ENCODE peak calls at places on chromosomes 5 and 9, in seven cellular contexts. Z, Y, C, D, K, L and M are unnamed samples.

GRCh38 chr5:126120939-126121338 is 302.3 kb upstream of the GRAMD2B start:
- DNase-seq in Z (no peak), Y (no peak), C (no peak), D (no peak), K (no peak), L (no peak), M (no peak)

GRCh38 chr9:120915854-120916495 is 10.6 kb downstream of the TRAF1 start:
- DNase-seq in Z (no peak), Y (no peak), C (no peak), D (no peak), K (no peak), L (no peak), M (no peak)

GRCh38 chr9:122084276-122084675 is 8.8 kb downstream of the TTLL11 start:
- DNase-seq in Z (no peak), Y (no peak), C (no peak), D (no peak), K (no peak), L (no peak), M (no peak)

GRCh38 chr9:121318631-121319393 is 50.9 kb downstream of the GSN start:
- DNase-seq in Z (peak; percentile 33), Y (no peak), C (no peak), D (no peak), K (no peak), L (no peak), M (no peak)

GRCh38 chr9:128190516-128191405 is 611 bp downstream of the CIZ1 start:
- DNase-seq in Z (peak; percentile 19), Y (no peak), C (no peak), D (peak; percentile 18), K (no peak), L (no peak), M (no peak)

GRCh38 chr5:179313849-179314521 is 31.3 kb downstream of the ADAMTS2 start:
- DNase-seq in Z (no peak), Y (peak; percentile 57), C (no peak), D (no peak), K (peak; percentile 87), L (peak; percentile 80), M (no peak)

GRCh38 chr5:107463731-107464130 is 207.0 kb downstream of the EFNA5 start:
- DNase-seq in Z (no peak), Y (no peak), C (no peak), D (no peak), K (no peak), L (no peak), M (no peak)

GRCh38 chr5:179385892-179386291 is 40.6 kb upstream of the ADAMTS2 start:
- DNase-seq in Z (no peak), Y (no peak), C (no peak), D (no peak), K (no peak), L (no peak), M (no peak)

GRCh38 chr9:125433461-125434001 is 171.9 kb downstream of the GAPVD1 start:
- DNase-seq in Z (no peak), Y (no peak), C (no peak), D (no peak), K (no peak), L (no peak), M (no peak)

GRCh38 chr9:27344776-27345175 is 47.8 kb upstream of the EQTN start:
- DNase-seq in Z (no peak), Y (no peak), C (no peak), D (no peak), K (no peak), L (no peak), M (no peak)

GRCh38 chr5:38258319-38259061 is at the start of gene EGFLAM:
- DNase-seq in Z (peak; percentile 82), Y (no peak), C (no peak), D (no peak), K (no peak), L (no peak), M (no peak)

GRCh38 chr5:174520420-174521396 is 203.7 kb upstream of the MSX2 start:
- DNase-seq in Z (peak; percentile 62), Y (no peak), C (peak; percentile 93), D (no peak), K (peak; percentile 47), L (no peak), M (no peak)

GRCh38 chr5:39420482-39421145 is 4.2 kb downstream of the DAB2 start:
- DNase-seq in Z (no peak), Y (peak; percentile 72), C (no peak), D (no peak), K (peak; percentile 86), L (peak; percentile 42), M (no peak)

GRCh38 chr9:83620841-83621636 is 1.9 kb upstream of the IDNK start:
- DNase-seq in Z (peak; percentile 85), Y (no peak), C (peak; percentile 54), D (peak; percentile 12), K (no peak), L (no peak), M (peak; percentile 11)

GRCh38 chr9:79446540-79447307 is 125.0 kb upstream of the TLE4 start:
- DNase-seq in Z (no peak), Y (no peak), C (no peak), D (no peak), K (no peak), L (no peak), M (no peak)

GRCh38 chr5:149310947-149311675 is 34.2 kb upstream of the GRPEL2 start:
- DNase-seq in Z (peak; percentile 47), Y (no peak), C (no peak), D (no peak), K (no peak), L (no peak), M (no peak)

GRCh38 chr9:76404401-76404800 is 10.2 kb upstream of the RFK start:
- DNase-seq in Z (no peak), Y (no peak), C (no peak), D (no peak), K (no peak), L (no peak), M (no peak)
- H3K4me1 ChIP-seq in Z (no peaks in the 10 kb centered on the region), Y (no peaks in the 10 kb centered on the region), C (peaks cover 22% of the 10 kb centered on the region), D (peaks cover 6% of the 10 kb centered on the region), K (no peaks in the 10 kb centered on the region), L (no peaks in the 10 kb centered on the region), M (peaks cover 5% of the 10 kb centered on the region)

GRCh38 chr9:89999534-90000370 is 394.9 kb downstream of the GADD45G start:
- DNase-seq in Z (peak; percentile 6), Y (peak; percentile 70), C (no peak), D (no peak), K (peak; percentile 69), L (no peak), M (peak; percentile 14)
- H3K27me3 ChIP-seq in Z (no peaks in the 10 kb centered on the region), Y (no peaks in the 10 kb centered on the region), C (peaks cover 39% of the 10 kb centered on the region), D (no peaks in the 10 kb centered on the region), K (no peaks in the 10 kb centered on the region), L (no peaks in the 10 kb centered on the region), M (no peaks in the 10 kb centered on the region)

DNA sequence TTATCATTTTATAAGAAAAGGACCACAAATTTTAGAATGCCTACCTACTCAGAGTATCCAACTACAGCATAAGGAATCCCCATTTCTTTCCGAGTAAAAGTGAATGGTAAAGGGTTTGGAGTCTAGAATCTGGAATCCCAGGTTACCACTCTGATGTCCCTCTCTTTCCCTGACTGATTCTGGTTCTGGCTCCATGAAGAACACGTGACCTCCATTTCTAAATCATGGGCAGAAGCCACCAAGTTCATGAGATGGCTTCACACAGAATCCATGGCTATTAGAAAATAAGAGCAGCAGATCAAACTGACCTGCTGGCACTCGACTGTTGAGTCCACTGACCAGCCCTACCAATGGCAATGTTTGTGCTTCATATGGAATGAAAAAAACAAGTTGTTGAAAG is 40.7 kb downstream of the PFDN1 start:
- DNase-seq in Z (no peak), Y (no peak), C (no peak), D (no peak), K (no peak), L (no peak), M (no peak)
- H3K4me1 ChIP-seq in Z (peaks cover 10% of the 10 kb centered on the region), Y (peaks cover 8% of the 10 kb centered on the region), C (peaks cover 48% of the 10 kb centered on the region), D (peaks cover 10% of the 10 kb centered on the region), K (no peaks in the 10 kb centered on the region), L (no peaks in the 10 kb centered on the region), M (peaks cover 38% of the 10 kb centered on the region)

GRCh38 chr5:137621306-137621705 is 114.6 kb downstream of the KLHL3 start:
- DNase-seq in Z (no peak), Y (no peak), C (no peak), D (no peak), K (peak; percentile 56), L (no peak), M (no peak)
- H3K27me3 ChIP-seq in Z (no peaks in the 10 kb centered on the region), Y (no peaks in the 10 kb centered on the region), C (no peaks in the 10 kb centered on the region), D (no peaks in the 10 kb centered on the region), K (no peaks in the 10 kb centered on the region), L (no peaks in the 10 kb centered on the region), M (no peaks in the 10 kb centered on the region)

GRCh38 chr5:131064669-131065371 is 100.2 kb downstream of the HINT1 start:
- DNase-seq in Z (no peak), Y (no peak), C (no peak), D (no peak), K (no peak), L (no peak), M (no peak)

GRCh38 chr5:131068893-131069643 is 96.0 kb downstream of the HINT1 start:
- DNase-seq in Z (no peak), Y (no peak), C (no peak), D (peak; percentile 34), K (no peak), L (no peak), M (peak; percentile 66)

DNA sequence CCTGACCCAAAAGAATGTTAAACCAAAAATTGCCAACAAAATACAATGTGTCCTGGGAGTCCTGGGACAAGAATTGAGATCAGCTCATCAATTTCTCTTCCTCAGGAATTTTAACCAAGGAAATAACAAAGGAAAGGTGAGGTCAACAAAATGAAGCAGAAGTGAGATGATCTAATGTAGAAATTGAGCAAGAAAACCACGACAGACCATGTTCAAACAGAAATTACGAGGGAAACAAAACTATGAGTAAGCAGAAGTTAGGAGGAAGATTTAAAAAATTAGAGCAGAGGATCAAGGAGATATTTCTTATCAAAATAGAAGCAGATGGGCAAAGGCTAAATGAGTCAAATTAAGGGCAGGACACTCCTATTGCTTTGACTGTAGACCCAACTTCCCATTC is 97.5 kb downstream of the HINT1 start:
- DNase-seq in Z (no peak), Y (no peak), C (no peak), D (no peak), K (no peak), L (no peak), M (no peak)
- H3K4me1 ChIP-seq in Z (no peaks in the 10 kb centered on the region), Y (no peaks in the 10 kb centered on the region), C (no peaks in the 10 kb centered on the region), D (peaks cover 9% of the 10 kb centered on the region), K (no peaks in the 10 kb centered on the region), L (no peaks in the 10 kb centered on the region), M (peaks cover 40% of the 10 kb centered on the region)

GRCh38 chr5:181173027-181173419 is 25.6 kb downstream of the OR2V2 start:
- DNase-seq in Z (no peak), Y (no peak), C (no peak), D (no peak), K (no peak), L (no peak), M (no peak)
- H3K27me3 ChIP-seq in Z (peaks cover 34% of the 10 kb centered on the region), Y (peaks cover 3% of the 10 kb centered on the region), C (no peaks in the 10 kb centered on the region), D (peaks cover 50% of the 10 kb centered on the region), K (peaks cover 36% of the 10 kb centered on the region), L (no peaks in the 10 kb centered on the region), M (peaks cover 19% of the 10 kb centered on the region)

GRCh38 chr5:150596313-150596712 is 44.1 kb upstream of the SYNPO start:
- DNase-seq in Z (no peak), Y (no peak), C (no peak), D (no peak), K (no peak), L (no peak), M (no peak)
- H3K4me1 ChIP-seq in Z (peaks cover 3% of the 10 kb centered on the region), Y (peaks cover 29% of the 10 kb centered on the region), C (peaks cover 13% of the 10 kb centered on the region), D (no peaks in the 10 kb centered on the region), K (no peaks in the 10 kb centered on the region), L (no peaks in the 10 kb centered on the region), M (no peaks in the 10 kb centered on the region)

DNA sequence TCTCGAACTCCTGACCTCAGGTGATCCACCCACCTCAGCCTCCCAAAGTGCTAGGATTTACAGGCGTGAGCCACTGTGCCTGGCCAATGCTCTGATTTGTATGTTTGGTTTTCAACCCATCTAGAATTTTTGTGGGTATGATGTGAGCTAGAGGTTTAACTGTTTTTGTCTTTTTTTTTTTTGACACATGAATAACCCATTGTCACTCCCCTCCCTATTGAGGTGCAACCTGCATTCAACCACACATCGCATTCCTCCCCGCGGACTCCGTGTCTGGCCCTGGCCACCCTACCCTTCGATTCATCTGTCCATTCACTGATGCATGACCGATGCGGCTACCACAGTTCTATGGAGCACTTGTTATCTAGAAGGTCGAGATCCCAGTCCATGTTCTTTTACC is 9.5 kb upstream of the FAM163B start:
- DNase-seq in Z (no peak), Y (no peak), C (no peak), D (no peak), K (no peak), L (no peak), M (no peak)
- H3K27me3 ChIP-seq in Z (no peaks in the 10 kb centered on the region), Y (no peaks in the 10 kb centered on the region), C (peaks cover 90% of the 10 kb centered on the region), D (no peaks in the 10 kb centered on the region), K (no peaks in the 10 kb centered on the region), L (no peaks in the 10 kb centered on the region), M (no peaks in the 10 kb centered on the region)